ENCODE peak calls at places on chromosomes 1 and 21, in six cellular contexts. D is sigmoid colon, F is neural progenitor cell, U is SJCRH30, X is tibial nerve, V is cardiac muscle cell. W is an unnamed sample.

GRCh38 chr1:41153750-41154274 is 88.3 kb downstream of the SCMH1 start:
- DNase-seq in F (no peak), U (no peak), D (no peak), V (no peak), X (no peak), W (no peak)

GRCh38 chr1:119732465-119733168 is 20.9 kb downstream of the PHGDH start:
- DNase-seq in D (no peak), F (no peak), U (peak; percentile 38), V (peak; percentile 19), X (peak; percentile 41), W (no peak)

GRCh38 chr1:118136511-118136937 is 48.5 kb downstream of the SPAG17 start:
- DNase-seq in D (no peak), V (peak; percentile 67), F (no peak), X (no peak), U (peak; percentile 23), W (no peak)

GRCh38 chr1:54317084-54317483 is 89.1 kb downstream of the SSBP3 start:
- DNase-seq in F (no peak), X (no peak), V (no peak), U (no peak), D (no peak), W (no peak)

GRCh38 chr1:23037081-23037740 is 17.9 kb downstream of the KDM1A start:
- DNase-seq in V (peak; percentile 48), X (no peak), D (no peak), U (no peak), F (no peak), W (no peak)

GRCh38 chr1:193542668-193543067 is 356.3 kb upstream of the B3GALT2 start:
- DNase-seq in U (no peak), X (no peak), F (no peak), V (no peak), D (no peak), W (no peak)

GRCh38 chr1:207397525-207397926 is 56.6 kb upstream of the CR2 start:
- DNase-seq in V (no peak), X (no peak), D (no peak), U (peak; percentile 54), F (no peak), W (no peak)

GRCh38 chr1:45803299-45803780 is at the start of gene MAST2:
- DNase-seq in F (peak; percentile 96), U (peak; percentile 94), D (peak; percentile 94), X (peak; percentile 67), V (peak; percentile 91), W (peak; percentile 48)

GRCh38 chr1:151013518-151013917 is 5.3 kb downstream of the PRUNE1 start:
- DNase-seq in D (no peak), U (no peak), F (no peak), X (no peak), V (peak; percentile 86), W (no peak)

GRCh38 chr1:22044690-22045420 is 7.7 kb upstream of the CDC42 start:
- DNase-seq in F (no peak), U (no peak), X (no peak), D (no peak), V (peak; percentile 82), W (no peak)

GRCh38 chr1:67816506-67816905 is 16.8 kb downstream of the GNG12 start:
- DNase-seq in U (no peak), D (no peak), V (no peak), X (no peak), F (no peak), W (no peak)

GRCh38 chr1:180248731-180249681 is 18.9 kb downstream of the LHX4 start:
- DNase-seq in U (peak; percentile 91), D (peak; percentile 53), X (no peak), F (peak; percentile 72), V (peak; percentile 32), W (no peak)

GRCh38 chr1:41416081-41416480 is 54.8 kb downstream of the FOXO6 start:
- DNase-seq in U (no peak), F (no peak), D (no peak), X (no peak), V (no peak), W (no peak)

GRCh38 chr1:53135735-53136114 is 6.7 kb downstream of the SLC1A7 start:
- DNase-seq in X (peak; percentile 61), D (no peak), U (no peak), F (no peak), V (peak; percentile 86), W (no peak)

GRCh38 chr1:201463071-201463552 is 5.9 kb downstream of the PHLDA3 start:
- DNase-seq in X (no peak), D (no peak), V (no peak), U (no peak), F (peak; percentile 37), W (no peak)

GRCh38 chr1:47578026-47578861 is 140.4 kb downstream of the FOXD2 start:
- DNase-seq in V (no peak), X (peak; percentile 54), U (peak; percentile 81), F (no peak), D (peak; percentile 77), W (no peak)

GRCh38 chr1:9273177-9273576 is 19.5 kb upstream of the SPSB1 start:
- DNase-seq in F (no peak), U (no peak), D (no peak), V (no peak), X (no peak), W (no peak)

GRCh38 chr1:93961443-93961842 is 52.2 kb upstream of the GCLM start:
- DNase-seq in U (no peak), X (no peak), V (no peak), F (no peak), D (no peak), W (no peak)

GRCh38 chr1:218742478-218743260 is 397.5 kb downstream of the TGFB2 start:
- DNase-seq in X (no peak), V (no peak), D (no peak), F (no peak), U (no peak), W (no peak)

GRCh38 chr1:200184196-200184595 is 156.7 kb downstream of the NR5A2 start:
- DNase-seq in U (peak; percentile 73), F (no peak), D (peak; percentile 84), V (peak; percentile 75), X (peak; percentile 84), W (no peak)

GRCh38 chr21:17636711-17637110 is 24.0 kb upstream of the BTG3 start:
- DNase-seq in U (no peak), D (no peak), V (no peak), F (no peak), X (no peak), W (no peak)

GRCh38 chr1:210828996-210829596 is 304.9 kb downstream of the KCNH1 start:
- DNase-seq in V (no peak), X (no peak), F (no peak), U (no peak), D (no peak), W (no peak)

GRCh38 chr1:7149080-7149838 is 364.0 kb downstream of the CAMTA1 start:
- DNase-seq in V (peak; percentile 8), X (no peak), D (no peak), F (peak; percentile 40), U (no peak), W (no peak)

GRCh38 chr1:89085781-89086180 is 20.8 kb upstream of the GBP1 start:
- DNase-seq in V (peak; percentile 68), X (no peak), D (no peak), U (peak; percentile 62), F (no peak), W (peak; percentile 45)

GRCh38 chr1:113811353-113811887 is 856 bp downstream of the RSBN1 start:
- DNase-seq in V (peak; percentile 30), D (no peak), X (peak; percentile 45), U (peak; percentile 39), F (peak; percentile 82), W (no peak)

DNA sequence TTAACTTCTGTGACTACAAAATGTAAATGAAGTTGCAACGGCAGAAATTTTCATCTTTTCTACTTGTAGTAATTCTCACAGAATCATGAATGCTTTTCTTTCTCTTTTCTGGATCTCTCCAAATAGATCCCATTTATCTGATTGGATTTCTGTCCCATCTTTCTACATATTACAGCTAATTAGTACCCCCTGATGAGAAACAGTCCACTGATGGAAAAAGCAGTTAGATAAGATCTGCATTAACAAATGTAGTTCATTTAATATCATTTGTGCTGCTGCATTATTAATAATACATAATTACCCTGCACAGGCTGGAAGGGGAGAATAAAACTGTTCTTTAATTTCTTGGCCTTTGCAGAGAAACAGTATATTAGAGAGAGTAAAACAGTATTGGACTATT is 289.3 kb downstream of the TTLL7 start:
- DNase-seq in F (no peak), U (no peak), D (no peak), X (no peak), V (no peak), W (no peak)
- H3K27ac ChIP-seq in F (no peak overlapping the region), U (no peak overlapping the region), D (no peak overlapping the region), X (no peak overlapping the region), V (no peak overlapping the region), W (no peak overlapping the region)

GRCh38 chr1:26839779-26840178 is 13.3 kb downstream of the ZDHHC18 start:
- DNase-seq in D (no peak), F (no peak), U (no peak), V (no peak), X (no peak), W (no peak)

GRCh38 chr1:26839339-26839722 is 12.8 kb downstream of the ZDHHC18 start:
- DNase-seq in X (no peak), U (no peak), D (no peak), V (no peak), F (no peak), W (no peak)

GRCh38 chr1:26833432-26834405 is 7.2 kb downstream of the ZDHHC18 start:
- DNase-seq in X (no peak), U (no peak), F (peak; percentile 65), D (no peak), V (no peak), W (no peak)

GRCh38 chr1:26844389-26844788 is 17.9 kb downstream of the ZDHHC18 start:
- DNase-seq in V (no peak), U (no peak), X (no peak), F (no peak), D (no peak), W (no peak)

GRCh38 chr1:26838474-26839338 is 12.2 kb downstream of the ZDHHC18 start:
- DNase-seq in X (no peak), U (no peak), F (no peak), D (no peak), V (no peak), W (no peak)
- H3K27ac ChIP-seq in X (no peak overlapping the region), U (no peak overlapping the region), F (no peak overlapping the region), D (no peak overlapping the region), V (peak overlapping the region; percentile 79), W (no peak overlapping the region)

GRCh38 chr1:14100444-14100843 is 400.5 kb downstream of the PRDM2 start:
- DNase-seq in F (no peak), X (no peak), U (no peak), D (no peak), V (no peak), W (no peak)
- H3K27ac ChIP-seq in F (no peak overlapping the region), X (no peak overlapping the region), U (no peak overlapping the region), D (no peak overlapping the region), V (no peak overlapping the region), W (no peak overlapping the region)

GRCh38 chr1:39575191-39576015 is 1.2 kb downstream of the PABPC4 start:
- DNase-seq in D (peak; percentile 86), X (peak; percentile 45), F (peak; percentile 69), U (peak; percentile 73), V (peak; percentile 81), W (no peak)

GRCh38 chr1:39574646-39575045 is 1.9 kb downstream of the PABPC4 start:
- DNase-seq in D (no peak), X (no peak), U (peak; percentile 68), F (no peak), V (peak; percentile 14), W (no peak)

GRCh38 chr1:39573097-39573465 is 3.5 kb downstream of the PABPC4 start:
- DNase-seq in F (no peak), X (no peak), D (no peak), V (no peak), U (no peak), W (no peak)

GRCh38 chr1:39572379-39573096 is 4.1 kb downstream of the PABPC4 start:
- DNase-seq in F (no peak), V (no peak), D (no peak), U (no peak), X (no peak), W (no peak)

GRCh38 chr1:39573736-39574624 is 2.6 kb downstream of the PABPC4 start:
- DNase-seq in U (peak; percentile 29), X (no peak), D (no peak), V (peak; percentile 60), F (no peak), W (no peak)
- H3K27ac ChIP-seq in U (no peak overlapping the region), X (no peak overlapping the region), D (no peak overlapping the region), V (no peak overlapping the region), F (no peak overlapping the region), W (no peak overlapping the region)